ENCODE peak calls at places on chromosomes 3 and 15, in seven cellular contexts. One of them, this sample, is unnamed.

GRCh38 chr15:42083605-42083908 is 10.8 kb downstream of the PLA2G4D start:
- DNase-seq in frontal cortex: no peak
- DNase-seq in CD8-positive, alpha-beta memory T cell: no peak
- DNase-seq in LoVo: no peak
- DNase-seq in body of pancreas: no peak
- DNase-seq in astrocyte of the spinal cord: no peak
- DNase-seq in cardiac muscle cell: no peak
- DNase-seq in this sample: no peak

GRCh38 chr15:59689626-59690236 is 611 bp upstream of the BNIP2 start:
- DNase-seq in frontal cortex: no peak
- DNase-seq in CD8-positive, alpha-beta memory T cell: peak
- DNase-seq in LoVo: peak
- DNase-seq in body of pancreas: peak
- DNase-seq in astrocyte of the spinal cord: peak
- DNase-seq in cardiac muscle cell: peak
- DNase-seq in this sample: peak

GRCh38 chr15:42016971-42017370 is 3.9 kb downstream of the PLA2G4E start:
- DNase-seq in frontal cortex: no peak
- DNase-seq in CD8-positive, alpha-beta memory T cell: no peak
- DNase-seq in LoVo: no peak
- DNase-seq in body of pancreas: no peak
- DNase-seq in astrocyte of the spinal cord: no peak
- DNase-seq in cardiac muscle cell: no peak
- DNase-seq in this sample: no peak

GRCh38 chr3:184085389-184085852 is 11.4 kb upstream of the HTR3E start:
- DNase-seq in frontal cortex: no peak
- DNase-seq in CD8-positive, alpha-beta memory T cell: no peak
- DNase-seq in LoVo: peak
- DNase-seq in body of pancreas: no peak
- DNase-seq in astrocyte of the spinal cord: no peak
- DNase-seq in cardiac muscle cell: peak
- DNase-seq in this sample: no peak

GRCh38 chr3:197567900-197568685 is 12.3 kb upstream of the BDH1 start:
- DNase-seq in frontal cortex: no peak
- DNase-seq in CD8-positive, alpha-beta memory T cell: no peak
- DNase-seq in LoVo: no peak
- DNase-seq in body of pancreas: no peak
- DNase-seq in astrocyte of the spinal cord: no peak
- DNase-seq in cardiac muscle cell: no peak
- DNase-seq in this sample: no peak

GRCh38 chr3:128701342-128702212 is 24.4 kb upstream of the RAB7A start:
- DNase-seq in frontal cortex: no peak
- DNase-seq in CD8-positive, alpha-beta memory T cell: no peak
- DNase-seq in LoVo: no peak
- DNase-seq in body of pancreas: no peak
- DNase-seq in astrocyte of the spinal cord: no peak
- DNase-seq in cardiac muscle cell: no peak
- DNase-seq in this sample: no peak

GRCh38 chr3:170863768-170864167 is 6.2 kb downstream of the RPL22L1 start:
- DNase-seq in frontal cortex: no peak
- DNase-seq in CD8-positive, alpha-beta memory T cell: no peak
- DNase-seq in LoVo: no peak
- DNase-seq in body of pancreas: no peak
- DNase-seq in astrocyte of the spinal cord: no peak
- DNase-seq in cardiac muscle cell: no peak
- DNase-seq in this sample: no peak

GRCh38 chr3:65350786-65351476 is 663.1 kb upstream of the ADAMTS9 start:
- DNase-seq in frontal cortex: no peak
- DNase-seq in CD8-positive, alpha-beta memory T cell: no peak
- DNase-seq in LoVo: no peak
- DNase-seq in body of pancreas: no peak
- DNase-seq in astrocyte of the spinal cord: no peak
- DNase-seq in cardiac muscle cell: no peak
- DNase-seq in this sample: no peak

GRCh38 chr3:118108769-118109168 is 925.9 kb downstream of the IGSF11 start:
- DNase-seq in frontal cortex: no peak
- DNase-seq in CD8-positive, alpha-beta memory T cell: no peak
- DNase-seq in LoVo: no peak
- DNase-seq in body of pancreas: no peak
- DNase-seq in astrocyte of the spinal cord: no peak
- DNase-seq in cardiac muscle cell: no peak
- DNase-seq in this sample: no peak

GRCh38 chr3:127082066-127082465 is 99.2 kb downstream of the PLXNA1 start:
- DNase-seq in frontal cortex: no peak
- DNase-seq in CD8-positive, alpha-beta memory T cell: no peak
- DNase-seq in LoVo: no peak
- DNase-seq in body of pancreas: no peak
- DNase-seq in astrocyte of the spinal cord: no peak
- DNase-seq in cardiac muscle cell: no peak
- DNase-seq in this sample: no peak

GRCh38 chr3:196241704-196242103 is 25.4 kb downstream of the SLC51A start:
- DNase-seq in frontal cortex: no peak
- DNase-seq in CD8-positive, alpha-beta memory T cell: no peak
- DNase-seq in LoVo: no peak
- DNase-seq in body of pancreas: no peak
- DNase-seq in astrocyte of the spinal cord: no peak
- DNase-seq in cardiac muscle cell: no peak
- DNase-seq in this sample: no peak

GRCh38 chr15:45253330-45253729 is 1.3 kb downstream of the SLC28A2 start:
- DNase-seq in frontal cortex: no peak
- DNase-seq in CD8-positive, alpha-beta memory T cell: no peak
- DNase-seq in LoVo: no peak
- DNase-seq in body of pancreas: no peak
- DNase-seq in astrocyte of the spinal cord: no peak
- DNase-seq in cardiac muscle cell: no peak
- DNase-seq in this sample: no peak

GRCh38 chr15:40456299-40456712 is 14.5 kb upstream of the CHST14 start:
- DNase-seq in frontal cortex: no peak
- DNase-seq in CD8-positive, alpha-beta memory T cell: no peak
- DNase-seq in LoVo: no peak
- DNase-seq in body of pancreas: peak
- DNase-seq in astrocyte of the spinal cord: no peak
- DNase-seq in cardiac muscle cell: no peak
- DNase-seq in this sample: no peak

GRCh38 chr3:32412887-32413286 is 21.2 kb downstream of the CMTM7 start:
- DNase-seq in frontal cortex: no peak
- DNase-seq in CD8-positive, alpha-beta memory T cell: no peak
- DNase-seq in LoVo: no peak
- DNase-seq in body of pancreas: peak
- DNase-seq in astrocyte of the spinal cord: no peak
- DNase-seq in cardiac muscle cell: no peak
- DNase-seq in this sample: no peak

GRCh38 chr3:157134620-157135191 is 25.2 kb downstream of the CCNL1 start:
- DNase-seq in frontal cortex: no peak
- DNase-seq in CD8-positive, alpha-beta memory T cell: no peak
- DNase-seq in LoVo: peak
- DNase-seq in body of pancreas: peak
- DNase-seq in astrocyte of the spinal cord: peak
- DNase-seq in cardiac muscle cell: no peak
- DNase-seq in this sample: no peak

GRCh38 chr3:104521606-104522336 is 844.9 kb upstream of the ALCAM start:
- DNase-seq in frontal cortex: no peak
- DNase-seq in CD8-positive, alpha-beta memory T cell: no peak
- DNase-seq in LoVo: no peak
- DNase-seq in body of pancreas: no peak
- DNase-seq in astrocyte of the spinal cord: no peak
- DNase-seq in cardiac muscle cell: no peak
- DNase-seq in this sample: peak

GRCh38 chr3:100159564-100160153 is 45.4 kb upstream of the FILIP1L start:
- DNase-seq in frontal cortex: no peak
- DNase-seq in CD8-positive, alpha-beta memory T cell: no peak
- DNase-seq in LoVo: no peak
- DNase-seq in body of pancreas: no peak
- DNase-seq in astrocyte of the spinal cord: peak
- DNase-seq in cardiac muscle cell: peak
- DNase-seq in this sample: no peak

GRCh38 chr3:45008117-45008516 is 18.0 kb upstream of the CLEC3B start:
- DNase-seq in frontal cortex: no peak
- DNase-seq in CD8-positive, alpha-beta memory T cell: no peak
- DNase-seq in LoVo: no peak
- DNase-seq in body of pancreas: no peak
- DNase-seq in astrocyte of the spinal cord: no peak
- DNase-seq in cardiac muscle cell: peak
- DNase-seq in this sample: no peak

GRCh38 chr3:172104471-172105072 is 65.2 kb downstream of the FNDC3B start:
- DNase-seq in frontal cortex: no peak
- DNase-seq in CD8-positive, alpha-beta memory T cell: no peak
- DNase-seq in LoVo: no peak
- DNase-seq in body of pancreas: peak
- DNase-seq in astrocyte of the spinal cord: peak
- DNase-seq in cardiac muscle cell: peak
- DNase-seq in this sample: no peak

GRCh38 chr3:106168941-106169340 is 300.1 kb upstream of the CBLB start:
- DNase-seq in frontal cortex: no peak
- DNase-seq in CD8-positive, alpha-beta memory T cell: no peak
- DNase-seq in LoVo: no peak
- DNase-seq in body of pancreas: no peak
- DNase-seq in astrocyte of the spinal cord: no peak
- DNase-seq in cardiac muscle cell: no peak
- DNase-seq in this sample: no peak

GRCh38 chr3:150761831-150762661 is 923 bp downstream of the SIAH2 start:
- DNase-seq in frontal cortex: peak
- DNase-seq in CD8-positive, alpha-beta memory T cell: peak
- DNase-seq in LoVo: peak
- DNase-seq in body of pancreas: peak
- DNase-seq in astrocyte of the spinal cord: peak
- DNase-seq in cardiac muscle cell: peak
- DNase-seq in this sample: no peak

GRCh38 chr3:187743195-187744141 is 1.8 kb downstream of the BCL6 start:
- DNase-seq in frontal cortex: no peak
- DNase-seq in CD8-positive, alpha-beta memory T cell: peak
- DNase-seq in LoVo: peak
- DNase-seq in body of pancreas: peak
- DNase-seq in astrocyte of the spinal cord: peak
- DNase-seq in cardiac muscle cell: peak
- DNase-seq in this sample: no peak

GRCh38 chr3:69120879-69121464 is 1.4 kb downstream of the LMOD3 start:
- DNase-seq in frontal cortex: no peak
- DNase-seq in CD8-positive, alpha-beta memory T cell: peak
- DNase-seq in LoVo: peak
- DNase-seq in body of pancreas: peak
- DNase-seq in astrocyte of the spinal cord: peak
- DNase-seq in cardiac muscle cell: peak
- DNase-seq in this sample: peak

GRCh38 chr15:34217587-34218225 is 7.1 kb upstream of the EMC4 start:
- DNase-seq in frontal cortex: no peak
- DNase-seq in CD8-positive, alpha-beta memory T cell: no peak
- DNase-seq in LoVo: peak
- DNase-seq in body of pancreas: no peak
- DNase-seq in astrocyte of the spinal cord: no peak
- DNase-seq in cardiac muscle cell: no peak
- DNase-seq in this sample: no peak

GRCh38 chr3:55416381-55416821 is 70.7 kb downstream of the WNT5A start:
- DNase-seq in frontal cortex: no peak
- DNase-seq in CD8-positive, alpha-beta memory T cell: no peak
- DNase-seq in LoVo: peak
- DNase-seq in body of pancreas: no peak
- DNase-seq in astrocyte of the spinal cord: peak
- DNase-seq in cardiac muscle cell: peak
- DNase-seq in this sample: no peak

GRCh38 chr3:196502775-196503181 is 790 bp downstream of the RNF168 start:
- DNase-seq in frontal cortex: peak
- DNase-seq in CD8-positive, alpha-beta memory T cell: peak
- DNase-seq in LoVo: peak
- DNase-seq in body of pancreas: peak
- DNase-seq in astrocyte of the spinal cord: peak
- DNase-seq in cardiac muscle cell: peak
- DNase-seq in this sample: peak

This sample was measured in memory B cell.